ENCODE peak calls at places on chromosomes 4 and X, in ten cellular contexts. R is GM20000, G is mesothelial cell of epicardium, Z is astrocyte of the cerebellum, W is choroid plexus epithelial cell, H is AG04450, B is ovary, S is omental fat pad, M is fibroblast of villous mesenchyme, T is WTC11. L is an unnamed sample.

GRCh38 chr4:106893395-106893881 is 142.7 kb downstream of the DKK2 start:
- DNase-seq in Z (no peak), S (no peak), G (no peak), W (no peak), R (no peak), B (no peak), M (no peak), H (no peak), T (peak), L (no peak)

GRCh38 chrX:11954196-11954595 is 184.1 kb upstream of the FRMPD4 start:
- DNase-seq in T (no peak), B (no peak), H (no peak), S (no peak), G (no peak), Z (no peak), R (no peak), W (no peak), M (no peak), L (no peak)

GRCh38 chrX:103360916-103361315 is 4.6 kb downstream of the TCEAL9 start:
- DNase-seq in G (no peak), Z (no peak), R (no peak), M (no peak), S (no peak), B (no peak), H (no peak), W (no peak), T (no peak), L (no peak)

GRCh38 chr4:74319506-74319905 is 11.2 kb downstream of the EPGN start:
- DNase-seq in G (no peak), M (no peak), B (no peak), Z (no peak), T (no peak), S (no peak), H (no peak), R (no peak), W (no peak), L (no peak)

GRCh38 chr4:15864771-15865566 is 73.6 kb downstream of the FGFBP1 start:
- DNase-seq in H (no peak), S (no peak), Z (no peak), M (no peak), G (no peak), W (peak), T (no peak), R (no peak), B (no peak), L (no peak)

GRCh38 chr4:55866290-55866907 is 13.0 kb downstream of the EXOC1 start:
- DNase-seq in H (peak), B (no peak), M (peak), W (peak), R (peak), S (no peak), Z (peak), G (no peak), T (no peak), L (no peak)

GRCh38 chr4:4852591-4853362 is 6.7 kb upstream of the MSX1 start:
- DNase-seq in H (peak), S (no peak), B (no peak), M (peak), T (peak), R (peak), Z (no peak), W (peak), G (no peak), L (no peak)

GRCh38 chr4:24210332-24210902 is 320.6 kb upstream of the PPARGC1A start:
- DNase-seq in B (peak), W (peak), G (no peak), H (peak), S (peak), Z (peak), M (peak), T (no peak), R (no peak), L (no peak)

GRCh38 chr4:24651266-24651665 is 66.9 kb upstream of the DHX15 start:
- DNase-seq in H (no peak), Z (no peak), M (no peak), W (no peak), G (no peak), S (no peak), B (no peak), R (no peak), T (no peak), L (no peak)

GRCh38 chr4:108590776-108591175 is 29.6 kb upstream of the RPL34 start:
- DNase-seq in Z (no peak), S (no peak), M (no peak), H (no peak), G (no peak), R (no peak), T (no peak), B (no peak), W (peak), L (no peak)

GRCh38 chr4:105196523-105197145 is 50.0 kb downstream of the TET2 start:
- DNase-seq in G (no peak), W (peak), R (no peak), M (peak), T (no peak), B (no peak), Z (no peak), H (no peak), S (no peak), L (no peak)

GRCh38 chr4:85543832-85544231 is 68.9 kb downstream of the ARHGAP24 start:
- DNase-seq in T (no peak), R (no peak), S (no peak), H (no peak), M (peak), W (peak), G (no peak), B (no peak), Z (no peak), L (no peak)

GRCh38 chrX:8820910-8821527 is 19.8 kb upstream of the FAM9A start:
- DNase-seq in M (peak), T (peak), G (no peak), H (no peak), S (no peak), B (no peak), W (peak), Z (no peak), R (no peak), L (no peak)

GRCh38 chr4:182918791-182919302 is 1.7 kb upstream of the DCTD start:
- DNase-seq in R (no peak), T (no peak), H (no peak), M (no peak), B (no peak), Z (no peak), G (no peak), S (no peak), W (peak), L (no peak)

GRCh38 chr4:15918484-15919129 is 19.9 kb downstream of the FGFBP1 start:
- DNase-seq in M (no peak), Z (no peak), G (no peak), H (no peak), T (no peak), W (no peak), S (no peak), R (no peak), B (no peak), L (no peak)

GRCh38 chr4:184453402-184454160 is 20.8 kb downstream of the IRF2 start:
- DNase-seq in Z (peak), T (no peak), R (peak), W (peak), M (peak), S (no peak), G (no peak), B (no peak), H (peak), L (no peak)

GRCh38 chrX:149473092-149473491 is 32.0 kb downstream of the IDS start:
- DNase-seq in T (no peak), B (no peak), M (no peak), H (no peak), S (no peak), G (no peak), R (no peak), W (no peak), Z (no peak), L (no peak)

GRCh38 chr4:171765514-171765913 is 47.7 kb upstream of the GALNTL6 start:
- DNase-seq in H (no peak), G (no peak), Z (no peak), B (no peak), M (no peak), T (no peak), S (no peak), R (no peak), W (no peak), L (no peak)
- TF ChIP-seq CTCF in H (no peak), G (no peak), Z (no peak), B (no peak), M (no peak), T (no peak), S (no peak), R (no peak), W (no peak), L (no peak)

GRCh38 chr4:154911608-154912098 is 130.6 kb downstream of the RBM46 start:
- DNase-seq in R (no peak), G (no peak), Z (no peak), M (no peak), B (no peak), H (no peak), T (no peak), W (no peak), S (no peak), L (no peak)

GRCh38 chr4:154911097-154911496 is 130.0 kb downstream of the RBM46 start:
- DNase-seq in R (no peak), B (no peak), M (peak), Z (no peak), S (no peak), T (no peak), G (no peak), H (no peak), W (peak), L (no peak)

GRCh38 chr4:154916068-154916467 is 135.0 kb downstream of the RBM46 start:
- DNase-seq in W (no peak), M (no peak), H (no peak), T (no peak), G (no peak), B (no peak), Z (no peak), R (no peak), S (no peak), L (no peak)
- TF ChIP-seq CTCF in W (no peak), M (no peak), H (no peak), T (no peak), G (no peak), B (no peak), Z (no peak), R (no peak), S (no peak), L (no peak)

DNA sequence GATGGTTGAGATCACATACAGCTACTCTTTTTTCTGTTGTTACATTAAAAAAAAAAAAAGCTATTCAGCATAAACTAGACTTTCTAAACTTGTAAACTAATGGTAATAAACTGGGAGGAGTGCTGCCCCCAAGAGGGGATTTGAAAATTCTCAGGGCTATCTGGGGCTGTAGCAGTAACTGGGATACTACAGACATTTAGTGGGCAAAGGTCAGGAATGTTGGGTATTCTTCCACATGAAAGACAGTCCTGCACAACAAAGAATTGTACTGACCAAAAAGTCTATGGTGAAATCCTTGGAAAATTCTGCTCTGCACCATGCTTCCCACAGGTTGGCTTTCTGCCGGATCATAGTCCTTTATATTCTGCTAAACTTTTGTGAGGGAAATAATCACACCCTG is 232.6 kb upstream of the BOD1L1 start:
- DNase-seq in Z (peak), S (no peak), M (no peak), R (no peak), G (no peak), H (no peak), T (peak), B (no peak), W (peak), L (no peak)
- TF ChIP-seq CTCF in Z (peak), S (no peak), M (peak), R (no peak), G (no peak), H (no peak), T (peak), B (no peak), W (peak), L (no peak)

DNA sequence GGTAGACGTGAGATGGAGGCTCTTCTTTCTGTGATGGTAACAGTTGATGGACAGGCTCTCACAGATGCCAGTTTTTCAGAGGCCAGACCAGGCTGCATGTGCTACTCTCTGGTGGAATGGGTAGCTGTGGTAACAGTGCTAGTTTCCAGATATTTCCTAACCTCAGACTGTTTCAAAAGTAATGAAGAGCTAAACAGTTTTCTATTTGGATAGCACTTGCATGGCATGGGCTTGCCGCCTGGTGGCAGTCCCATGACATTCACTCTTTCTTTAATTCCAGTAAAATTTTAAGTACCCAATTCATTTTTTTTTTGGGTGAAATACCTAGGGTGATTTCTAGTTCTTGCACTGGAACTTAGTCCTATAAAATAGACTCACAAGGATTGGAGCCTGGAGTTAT is 220.2 kb upstream of the MAD2L1 start:
- DNase-seq in B (no peak), T (peak), S (no peak), H (no peak), G (no peak), R (no peak), W (no peak), Z (no peak), M (no peak), L (no peak)
- TF ChIP-seq CTCF in B (no peak), T (peak), S (no peak), H (no peak), G (peak), R (no peak), W (peak), Z (peak), M (no peak), L (no peak)

GRCh38 chrX:1452497-1453389 is at the start of gene ASMTL:
- DNase-seq in H (peak), Z (peak), M (peak), G (peak), T (peak), R (peak), B (peak), S (peak), W (peak), L (peak)
- TF ChIP-seq CTCF in H (no peak), Z (no peak), M (no peak), G (no peak), T (no peak), R (no peak), B (no peak), S (no peak), W (no peak), L (no peak)

GRCh38 chr4:18366762-18367358 is 345.3 kb upstream of the LCORL start:
- DNase-seq in T (no peak), M (peak), W (peak), R (no peak), H (no peak), S (no peak), G (no peak), B (no peak), Z (peak), L (no peak)
- TF ChIP-seq CTCF in T (no peak), M (peak), W (peak), R (peak), H (peak), S (no peak), G (no peak), B (no peak), Z (peak), L (no peak)

DNA sequence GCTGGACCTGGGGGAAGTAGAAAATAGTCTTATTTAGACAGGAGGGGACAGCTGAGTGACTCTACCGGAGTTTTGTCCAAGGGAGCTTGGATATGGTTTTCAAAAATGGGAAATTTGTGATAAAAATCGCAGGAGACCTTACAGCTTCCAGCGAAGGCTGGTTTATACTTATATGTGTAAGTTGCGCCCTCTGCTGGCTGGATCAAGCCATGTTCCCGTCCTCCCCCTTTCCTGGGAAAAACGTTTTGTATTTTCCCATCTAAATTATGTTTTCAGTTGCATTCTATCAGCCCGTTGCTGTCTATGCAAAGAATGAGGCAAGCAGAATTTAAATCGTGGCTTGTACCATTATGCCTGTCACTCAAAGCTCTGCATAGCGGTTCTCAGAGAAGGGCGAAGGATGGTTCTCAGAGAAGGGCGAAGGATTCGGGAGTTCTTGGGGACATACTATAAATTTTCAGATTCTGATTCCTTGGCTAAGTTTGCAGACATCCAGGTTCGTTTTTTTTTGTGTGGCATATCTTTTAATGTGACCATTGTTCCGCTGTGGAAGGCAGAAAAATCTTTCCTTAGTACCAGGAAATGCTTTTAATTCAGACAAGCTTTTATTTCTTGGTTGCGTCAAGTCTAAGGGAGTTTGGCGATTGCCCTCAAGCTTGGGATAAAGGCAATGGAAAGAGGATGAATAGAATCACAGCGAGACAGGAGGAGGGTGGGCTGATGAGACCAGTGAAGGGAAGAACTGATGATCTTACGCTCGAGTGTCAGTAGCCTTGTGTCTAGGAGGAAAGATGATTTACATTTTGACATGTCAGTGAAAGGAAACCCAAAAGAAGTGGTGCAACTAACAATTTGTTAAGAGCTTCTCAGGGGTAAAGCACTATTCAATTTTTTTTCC is 128.5 kb upstream of the ARX start:
- DNase-seq in M (peak), W (peak), T (peak), H (peak), R (peak), S (peak), Z (peak), B (peak), G (peak), L (peak)
- TF ChIP-seq CTCF in M (peak), W (peak), T (peak), H (peak), R (no peak), S (no peak), Z (peak), B (peak), G (peak), L (peak)

GRCh38 chr4:18042754-18043153 is 21.2 kb upstream of the LCORL start:
- DNase-seq in S (no peak), Z (no peak), B (no peak), G (no peak), M (no peak), R (no peak), W (no peak), H (no peak), T (no peak), L (no peak)
- TF ChIP-seq CTCF in S (no peak), Z (peak), B (no peak), G (peak), M (peak), R (no peak), W (peak), H (peak), T (peak), L (peak)

DNA sequence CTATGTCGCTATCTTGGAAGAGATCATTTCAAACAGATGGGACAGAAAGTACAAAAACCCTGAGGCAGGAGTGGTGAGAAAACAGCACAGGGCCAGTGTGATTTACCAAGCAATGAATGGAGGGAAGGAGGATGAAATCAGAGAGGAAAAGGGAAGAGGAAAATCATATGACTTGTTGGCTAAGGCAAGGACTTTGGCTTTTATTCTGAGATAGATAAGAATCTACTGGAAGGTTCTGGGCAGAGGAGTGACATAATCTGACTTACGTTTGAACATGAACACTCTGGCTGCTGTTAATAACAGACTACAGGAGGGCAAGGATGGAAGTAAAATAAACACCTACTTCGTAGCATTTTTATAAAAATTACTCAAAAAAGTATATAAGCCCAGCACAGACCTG is 207.8 kb upstream of the SLC7A11 start:
- DNase-seq in W (peak), H (no peak), M (no peak), S (no peak), T (no peak), Z (no peak), G (no peak), B (no peak), R (no peak), L (no peak)
- TF ChIP-seq CTCF in W (no peak), H (no peak), M (no peak), S (no peak), T (no peak), Z (no peak), G (no peak), B (no peak), R (no peak), L (no peak)

DNA sequence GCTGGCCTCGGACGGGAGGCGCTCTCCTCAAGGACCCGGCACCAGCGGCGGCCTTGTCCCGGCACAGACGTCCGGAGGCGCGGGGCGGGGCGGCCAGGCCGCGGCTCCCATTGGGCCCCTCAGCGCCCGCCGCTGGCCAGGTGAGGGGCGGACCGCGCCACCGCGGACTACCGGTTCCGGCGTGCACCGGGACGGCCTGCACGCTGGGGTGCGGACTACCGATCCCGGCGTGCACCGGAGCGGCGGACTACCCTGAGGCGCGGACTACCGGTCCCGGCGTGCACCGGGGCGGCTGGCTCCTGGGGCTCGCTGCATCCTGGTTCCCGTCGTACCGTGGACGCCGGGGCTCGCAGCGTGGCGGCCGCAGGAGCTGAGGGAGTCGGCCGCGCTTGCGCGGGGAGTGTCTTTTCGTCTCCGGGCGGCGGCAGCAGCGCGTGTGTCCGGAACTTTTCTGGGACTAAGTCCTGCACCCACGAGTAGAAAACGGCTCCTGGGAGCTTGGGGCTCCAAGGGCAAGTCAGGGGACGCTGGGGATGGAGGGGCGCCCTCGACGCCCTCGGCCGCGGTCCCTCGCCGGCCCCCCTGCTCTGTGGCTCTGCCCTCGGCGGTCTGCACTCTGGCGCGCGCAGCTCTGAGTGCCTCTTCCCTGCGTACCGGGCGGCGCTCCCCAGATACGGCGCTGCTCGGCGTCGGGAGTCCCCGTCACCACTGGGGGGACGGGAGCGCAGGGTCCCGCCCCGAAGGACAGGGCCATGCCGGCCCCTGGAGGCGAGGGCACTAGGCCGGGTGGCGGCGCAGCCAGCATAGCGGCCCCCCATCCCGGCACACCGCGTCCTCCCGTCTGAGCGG is at the start of gene LETM1:
- DNase-seq in H (peak), T (peak), G (peak), R (peak), B (peak), W (peak), Z (peak), M (peak), S (peak), L (peak)
- TF ChIP-seq CTCF in H (no peak), T (no peak), G (no peak), R (no peak), B (no peak), W (peak), Z (no peak), M (no peak), S (no peak), L (no peak)